ENCODE peak calls at places on chromosomes 2 and 18, in eight cellular contexts. P is K562, T is endothelial cell of umbilical vein, O is right lobe of liver, D is IMR-90, S is adrenal gland, Z is body of pancreas, X is spleen. B is an unnamed sample.

GRCh38 chr2:31216734-31217133 is 581 bp downstream of the CAPN14 start:
- DNase-seq in X (no peak), Z (no peak), O (no peak), T (no peak), S (no peak), D (no peak), P (peak; percentile 24), B (no peak)

GRCh38 chr2:109174214-109174613 is 45.2 kb downstream of the SH3RF3 start:
- DNase-seq in D (no peak), P (no peak), S (no peak), Z (no peak), O (no peak), X (no peak), T (peak; percentile 52), B (no peak)

GRCh38 chr2:3214065-3214464 is 163.6 kb downstream of the EIPR1 start:
- DNase-seq in T (no peak), Z (no peak), S (no peak), D (no peak), X (no peak), O (no peak), P (no peak), B (no peak)

GRCh38 chr2:140465301-140465700 is 1665.5 kb downstream of the LRP1B start:
- DNase-seq in Z (no peak), X (no peak), D (no peak), O (no peak), T (no peak), S (no peak), P (no peak), B (no peak)

GRCh38 chr2:201931955-201932354 is 101.7 kb upstream of the FZD7 start:
- DNase-seq in O (no peak), P (no peak), X (no peak), T (no peak), D (peak; percentile 28), S (no peak), Z (no peak), B (no peak)

GRCh38 chr18:3525870-3526420 is 76.0 kb downstream of the TGIF1 start:
- DNase-seq in S (no peak), X (peak; percentile 67), D (no peak), Z (no peak), O (no peak), T (peak; percentile 7), P (peak; percentile 67), B (no peak)

GRCh38 chr18:55779461-55779710 is 191.4 kb upstream of the TCF4 start:
- DNase-seq in T (no peak), D (no peak), P (no peak), S (no peak), X (peak; percentile 72), Z (no peak), O (no peak), B (peak; percentile 36)

GRCh38 chr18:63904694-63905093 is 3.1 kb upstream of the SERPINB10 start:
- DNase-seq in Z (no peak), O (no peak), P (no peak), S (no peak), X (no peak), T (no peak), D (no peak), B (no peak)

GRCh38 chr18:69217271-69217670 is 183.4 kb upstream of the DOK6 start:
- DNase-seq in D (no peak), X (no peak), S (no peak), O (no peak), P (no peak), T (no peak), Z (no peak), B (no peak)

GRCh38 chr2:96831679-96832078 is 12.1 kb downstream of the ANKRD23 start:
- DNase-seq in T (no peak), X (no peak), O (peak; percentile 77), D (no peak), Z (peak; percentile 69), S (no peak), P (no peak), B (no peak)

GRCh38 chr18:44589709-44590108 is 91.0 kb upstream of the SETBP1 start:
- DNase-seq in S (no peak), O (no peak), X (no peak), P (no peak), T (peak; percentile 91), D (peak; percentile 74), Z (no peak), B (no peak)

GRCh38 chr2:233009661-233010060 is 3.4 kb downstream of the NGEF start:
- DNase-seq in Z (no peak), S (no peak), T (no peak), X (peak; percentile 25), D (no peak), P (no peak), O (no peak), B (no peak)

GRCh38 chr2:12715878-12716249 is 872 bp upstream of the TRIB2 start:
- DNase-seq in O (peak; percentile 86), S (peak; percentile 80), X (peak; percentile 93), D (peak; percentile 78), Z (peak; percentile 85), P (peak; percentile 78), T (peak; percentile 84), B (peak; percentile 84)

GRCh38 chr2:8565399-8566154 is 116.3 kb upstream of the ID2 start:
- DNase-seq in S (peak; percentile 9), O (peak; percentile 46), T (no peak), X (peak; percentile 50), D (no peak), Z (peak; percentile 36), P (no peak), B (no peak)

GRCh38 chr2:2777213-2777612 is 446.1 kb upstream of the MYT1L start:
- DNase-seq in P (no peak), D (no peak), O (no peak), X (no peak), Z (no peak), T (no peak), S (no peak), B (no peak)

GRCh38 chr18:59911600-59911999 is 11.8 kb downstream of the PMAIP1 start:
- DNase-seq in Z (no peak), X (no peak), T (no peak), D (no peak), O (no peak), S (no peak), P (no peak), B (no peak)

GRCh38 chr2:69358914-69359313 is 28.1 kb downstream of the GFPT1 start:
- DNase-seq in P (no peak), X (no peak), T (no peak), D (no peak), Z (no peak), S (no peak), O (no peak), B (no peak)
- H3K36me3 ChIP-seq in P (peaks cover 83% of the 10 kb centered on the region), X (peaks cover 91% of the 10 kb centered on the region), T (peaks cover 20% of the 10 kb centered on the region), D (peaks cover 53% of the 10 kb centered on the region), Z (peaks cover 67% of the 10 kb centered on the region), S (peaks cover 91% of the 10 kb centered on the region), O (peaks cover 66% of the 10 kb centered on the region), B (peaks cover 99% of the 10 kb centered on the region)

DNA sequence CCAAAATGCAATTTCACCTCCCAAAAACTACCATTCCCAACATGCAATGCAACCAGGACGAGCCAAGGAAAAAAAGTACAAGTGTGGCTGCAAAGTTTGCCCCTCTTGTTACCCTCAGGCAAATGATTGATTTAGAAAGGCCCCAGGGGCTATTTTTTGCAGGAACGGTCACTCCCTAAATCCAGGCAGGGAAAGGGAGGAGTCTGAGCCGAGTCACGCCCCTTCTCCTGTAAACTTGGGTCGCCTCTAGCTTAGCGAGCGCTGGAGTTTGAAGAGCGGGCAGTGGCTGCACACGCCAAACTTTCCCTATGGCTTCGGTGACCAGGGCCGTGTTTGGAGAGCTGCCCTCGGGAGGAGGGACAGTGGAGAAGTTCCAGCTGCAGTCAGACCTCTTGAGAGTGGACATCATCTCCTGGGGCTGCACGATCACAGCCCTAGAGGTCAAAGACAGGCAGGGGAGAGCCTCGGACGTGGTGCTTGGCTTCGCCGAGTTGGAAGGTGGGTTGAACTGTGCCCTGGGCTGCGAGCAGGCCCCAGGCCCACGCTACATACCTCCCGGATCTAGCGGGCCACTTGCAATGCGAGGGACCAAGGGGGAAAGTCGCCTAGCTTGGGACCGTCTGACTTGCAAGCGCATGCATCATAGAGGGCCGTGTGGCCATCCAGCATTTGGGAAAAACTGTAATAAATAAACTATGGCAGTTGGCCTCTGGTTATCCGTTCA is at the start of gene GALM:
- DNase-seq in O (peak; percentile 89), T (peak; percentile 92), Z (peak; percentile 89), X (peak; percentile 88), P (peak; percentile 84), D (peak; percentile 96), S (peak; percentile 88), B (peak; percentile 88)
- TF ChIP-seq POLR2A in O (peak; percentile 90), T (no peak), Z (peak; percentile 88), X (no peak), P (peak; percentile 65), D (no peak), S (peak; percentile 98), B (peak; percentile 69)

DNA sequence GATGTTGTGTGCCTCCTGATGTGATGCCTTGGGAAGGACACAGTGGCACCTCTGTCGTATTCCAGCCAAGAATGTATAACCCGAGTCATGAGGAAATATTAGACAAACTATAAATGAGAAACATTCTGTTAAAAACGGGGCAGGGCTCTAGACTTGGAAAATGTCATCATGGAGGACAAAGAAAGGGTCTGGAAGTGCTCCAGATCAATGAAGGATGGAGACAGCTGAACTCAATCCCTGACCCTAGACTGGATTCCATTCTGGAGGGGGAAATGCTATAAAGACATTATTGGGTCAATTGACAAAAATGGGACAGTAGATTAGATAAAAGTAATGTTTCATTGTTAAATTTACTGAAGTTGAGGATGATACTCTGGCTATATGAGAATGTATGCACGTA is 92.1 kb downstream of the SLC4A3 start:
- DNase-seq in O (no peak), Z (no peak), D (no peak), X (no peak), T (no peak), S (no peak), P (no peak), B (no peak)
- H3K4me1 ChIP-seq in O (no peaks in the 10 kb centered on the region), Z (no peaks in the 10 kb centered on the region), D (no peaks in the 10 kb centered on the region), X (no peaks in the 10 kb centered on the region), T (no peaks in the 10 kb centered on the region), S (no peaks in the 10 kb centered on the region), P (peaks cover 6% of the 10 kb centered on the region), B (no peaks in the 10 kb centered on the region)

GRCh38 chr2:241252778-241253475 is 62.5 kb downstream of the HDLBP start:
- DNase-seq in P (no peak), T (no peak), S (no peak), O (no peak), Z (no peak), D (no peak), X (no peak), B (no peak)

GRCh38 chr2:241248897-241249296 is 60.4 kb downstream of the ANO7 start:
- DNase-seq in T (no peak), S (no peak), Z (no peak), X (no peak), D (no peak), O (no peak), P (no peak), B (no peak)

GRCh38 chr2:241248289-241248688 is 59.8 kb downstream of the ANO7 start:
- DNase-seq in O (no peak), T (no peak), P (no peak), X (no peak), D (no peak), S (no peak), Z (no peak), B (no peak)

GRCh38 chr2:241254904-241255351 is 60.5 kb downstream of the HDLBP start:
- DNase-seq in X (no peak), D (no peak), T (no peak), P (no peak), Z (peak; percentile 84), O (peak; percentile 88), S (no peak), B (no peak)

DNA sequence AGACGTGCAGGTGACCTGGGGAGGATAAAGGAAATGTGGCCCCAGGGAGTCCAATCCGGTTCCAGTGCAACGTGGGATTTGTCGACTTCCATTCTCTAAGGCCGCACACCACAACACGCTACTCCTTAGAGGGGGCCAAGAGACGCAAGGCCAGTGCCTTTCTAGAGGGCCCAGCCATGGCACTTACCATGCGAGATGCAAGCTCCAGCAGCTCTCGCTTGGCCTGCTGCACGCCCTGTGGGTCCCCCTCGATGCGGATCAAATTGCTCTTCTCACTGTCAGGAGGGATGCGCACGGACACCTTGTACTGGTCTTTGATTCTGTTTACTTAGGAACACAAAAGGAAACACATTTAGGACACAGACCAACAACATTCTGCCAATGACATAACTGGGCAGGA is 61.2 kb downstream of the ANO7 start:
- DNase-seq in P (no peak), X (no peak), D (no peak), S (no peak), T (no peak), O (no peak), Z (no peak), B (no peak)
- H3K36me3 ChIP-seq in P (peaks cover 88% of the 10 kb centered on the region), X (peaks cover 100% of the 10 kb centered on the region), D (peaks cover 87% of the 10 kb centered on the region), S (peaks cover 100% of the 10 kb centered on the region), T (peaks cover 79% of the 10 kb centered on the region), O (peaks cover 98% of the 10 kb centered on the region), Z (peaks cover 87% of the 10 kb centered on the region), B (peaks cover 67% of the 10 kb centered on the region)